ENCODE peak calls at places on chromosomes 12 and 14, in seven cellular contexts. V is cortex of kidney; G is HCT116; A is smooth muscle cell of the brain vasculature; S is foreskin fibroblast; H is stimulated activated CD8-positive, alpha-beta memory T cell treated with anti-CD3 and anti-CD28 coated beads, Interleukin-15, amount 100 ng/mL, for 1 hour; P is stimulated activated naive B cell treated with anti-CD40 and anti-IgM and Interleukin-4, amounts not matched to agents 10 μg/mL and 1 μg/mL and 100 μg/mL, for 72 hours. Q is an unnamed sample.

GRCh38 chr12:33588725-33589405 is 149.2 kb upstream of the SYT10 start:
- DNase-seq in V (no peak), G (no peak), A (no peak), S (no peak), H (no peak), P (no peak), Q (no peak)

GRCh38 chr12:106126441-106127288 is 12.1 kb downstream of the NUAK1 start:
- DNase-seq in V (no peak), G (no peak), A (no peak), S (peak), H (no peak), P (no peak), Q (peak)

GRCh38 chr14:50677527-50678063 is 9.5 kb upstream of the SAV1 start:
- DNase-seq in V (no peak), G (peak), A (no peak), S (peak), H (no peak), P (peak), Q (no peak)

GRCh38 chr14:92039073-92039719 is 663 bp downstream of the TRIP11 start:
- DNase-seq in V (no peak), G (peak), A (peak), S (peak), H (no peak), P (no peak), Q (peak)

GRCh38 chr12:112900298-112901145 is 6.2 kb upstream of the OAS1 start:
- DNase-seq in V (no peak), G (peak), A (no peak), S (peak), H (peak), P (peak), Q (peak)

GRCh38 chr12:16636435-16637055 is 30.6 kb upstream of the LMO3 start:
- DNase-seq in V (no peak), G (no peak), A (no peak), S (no peak), H (no peak), P (no peak), Q (no peak)

GRCh38 chr14:49427117-49427516 is 159.1 kb downstream of the RPS29 start:
- DNase-seq in V (no peak), G (no peak), A (no peak), S (no peak), H (no peak), P (no peak), Q (no peak)

GRCh38 chr14:97029800-97030199 is 232.6 kb downstream of the VRK1 start:
- DNase-seq in V (no peak), G (no peak), A (no peak), S (no peak), H (no peak), P (no peak), Q (no peak)

GRCh38 chr14:93132472-93133065 is 16.8 kb upstream of the ITPK1 start:
- DNase-seq in V (no peak), G (no peak), A (no peak), S (peak), H (no peak), P (no peak), Q (peak)

Q was measured in islet precursor cell.